ENCODE peak calls at places on chromosome 17, in six cellular contexts. M is neural crest cell, C is AG04449, J is progenitor cell of endocrine pancreas, Z is PC-9, L is glutamatergic neuron. P is an unnamed sample.

GRCh38 chr17:9959377-9959981 is 54.4 kb upstream of the RCVRN start:
- DNase-seq in M (peak), C (no peak), J (peak), Z (peak), L (peak), P (peak)

GRCh38 chr17:71970312-71970711 is 150.5 kb upstream of the SOX9 start:
- DNase-seq in M (no peak), C (no peak), J (no peak), Z (peak), L (no peak), P (no peak)

GRCh38 chr17:1398900-1399299 is 1.1 kb downstream of the YWHAE start:
- DNase-seq in M (peak), C (no peak), J (no peak), Z (no peak), L (no peak), P (peak)

GRCh38 chr17:82952019-82952418 is 112.2 kb upstream of the ZNF750 start:
- DNase-seq in M (no peak), C (no peak), J (no peak), Z (no peak), L (no peak), P (no peak)

GRCh38 chr17:3531266-3532101 is 26.1 kb downstream of the TRPV3 start:
- DNase-seq in M (peak), C (no peak), J (no peak), Z (no peak), L (no peak), P (no peak)

GRCh38 chr17:81868674-81869220 is 2.4 kb downstream of the ARHGDIA start:
- DNase-seq in M (no peak), C (peak), J (no peak), Z (peak), L (no peak), P (no peak)

GRCh38 chr17:67785526-67785925 is 39.8 kb upstream of the BPTF start:
- DNase-seq in M (no peak), C (no peak), J (no peak), Z (no peak), L (no peak), P (no peak)

GRCh38 chr17:80968602-80969029 is 23.0 kb upstream of the CHMP6 start:
- DNase-seq in M (no peak), C (no peak), J (no peak), Z (no peak), L (peak), P (no peak)

GRCh38 chr17:76125391-76125675 is 15.7 kb downstream of the FOXJ1 start:
- DNase-seq in M (no peak), C (no peak), J (no peak), Z (no peak), L (no peak), P (no peak)

GRCh38 chr17:74233937-74234336 is 20.6 kb downstream of the TTYH2 start:
- DNase-seq in M (no peak), C (no peak), J (no peak), Z (no peak), L (no peak), P (no peak)

GRCh38 chr17:63998050-63998720 is at the start of gene PRR29:
- DNase-seq in M (peak), C (no peak), J (peak), Z (peak), L (peak), P (peak)

GRCh38 chr17:7042507-7043194 is 1.2 kb downstream of the SLC16A11 start:
- DNase-seq in M (no peak), C (no peak), J (no peak), Z (no peak), L (no peak), P (no peak)

GRCh38 chr17:31415004-31415454 is 23.6 kb downstream of the RAB11FIP4 start:
- DNase-seq in M (no peak), C (no peak), J (no peak), Z (no peak), L (no peak), P (no peak)
- TF ChIP-seq CTCF in M (no peak), C (no peak), J (no peak), Z (no peak), L (no peak), P (no peak)

GRCh38 chr17:45648642-45649041 is 135.5 kb upstream of the CRHR1 start:
- DNase-seq in M (no peak), C (no peak), J (no peak), Z (no peak), L (no peak), P (peak)
- TF ChIP-seq CTCF in M (peak), C (no peak), J (no peak), Z (no peak), L (no peak), P (peak)

GRCh38 chr17:18163528-18163927 is 20.1 kb upstream of the ALKBH5 start:
- DNase-seq in M (no peak), C (no peak), J (no peak), Z (no peak), L (no peak), P (no peak)

GRCh38 chr17:18161226-18162094 is 22.2 kb upstream of the ALKBH5 start:
- DNase-seq in M (no peak), C (no peak), J (no peak), Z (no peak), L (no peak), P (no peak)

GRCh38 chr17:18172528-18173278 is 10.9 kb upstream of the ALKBH5 start:
- DNase-seq in M (no peak), C (no peak), J (no peak), Z (no peak), L (no peak), P (no peak)

GRCh38 chr17:18167421-18167820 is 16.2 kb upstream of the ALKBH5 start:
- DNase-seq in M (no peak), C (no peak), J (no peak), Z (no peak), L (no peak), P (no peak)

GRCh38 chr17:18166894-18167293 is 16.7 kb upstream of the ALKBH5 start:
- DNase-seq in M (no peak), C (no peak), J (no peak), Z (no peak), L (no peak), P (no peak)
- TF ChIP-seq CTCF in M (peak), C (no peak), J (no peak), Z (peak), L (no peak), P (no peak)

DNA sequence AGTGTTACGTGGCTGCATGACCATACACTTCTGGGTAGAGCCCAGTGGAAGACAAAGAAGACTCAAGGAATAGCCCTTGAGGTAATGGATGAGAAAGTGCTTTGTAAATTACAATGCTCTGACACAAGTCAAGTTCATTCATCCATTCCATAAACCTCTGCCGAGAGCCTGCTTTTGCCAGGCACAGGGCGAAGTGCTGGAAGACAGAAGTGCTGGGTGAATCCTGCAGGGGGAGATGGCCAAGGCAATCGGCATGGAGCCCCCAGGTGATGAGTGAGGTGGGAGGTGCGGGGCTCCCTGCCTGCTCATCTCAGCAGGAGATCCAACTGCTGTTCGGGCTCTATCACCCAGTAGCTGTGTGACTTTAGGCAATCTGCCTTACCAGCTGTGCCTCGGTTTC is 2.8 kb upstream of the SOCS3 start:
- DNase-seq in M (no peak), C (no peak), J (no peak), Z (no peak), L (no peak), P (no peak)
- TF ChIP-seq CTCF in M (peak), C (no peak), J (no peak), Z (no peak), L (no peak), P (no peak)

GRCh38 chr17:59345476-59345875 is 14.0 kb downstream of the YPEL2 start:
- DNase-seq in M (no peak), C (no peak), J (no peak), Z (no peak), L (no peak), P (no peak)

GRCh38 chr17:59346341-59346740 is 14.9 kb downstream of the YPEL2 start:
- DNase-seq in M (no peak), C (no peak), J (no peak), Z (no peak), L (no peak), P (no peak)

GRCh38 chr17:59346876-59347407 is 15.5 kb downstream of the YPEL2 start:
- DNase-seq in M (no peak), C (no peak), J (no peak), Z (no peak), L (no peak), P (no peak)

GRCh38 chr17:59347975-59348391 is 16.5 kb downstream of the YPEL2 start:
- DNase-seq in M (no peak), C (no peak), J (no peak), Z (no peak), L (no peak), P (no peak)

GRCh38 chr17:59349178-59349577 is 17.7 kb downstream of the YPEL2 start:
- DNase-seq in M (no peak), C (no peak), J (no peak), Z (no peak), L (no peak), P (no peak)
- TF ChIP-seq CTCF in M (no peak), C (no peak), J (no peak), Z (no peak), L (no peak), P (no peak)

DNA sequence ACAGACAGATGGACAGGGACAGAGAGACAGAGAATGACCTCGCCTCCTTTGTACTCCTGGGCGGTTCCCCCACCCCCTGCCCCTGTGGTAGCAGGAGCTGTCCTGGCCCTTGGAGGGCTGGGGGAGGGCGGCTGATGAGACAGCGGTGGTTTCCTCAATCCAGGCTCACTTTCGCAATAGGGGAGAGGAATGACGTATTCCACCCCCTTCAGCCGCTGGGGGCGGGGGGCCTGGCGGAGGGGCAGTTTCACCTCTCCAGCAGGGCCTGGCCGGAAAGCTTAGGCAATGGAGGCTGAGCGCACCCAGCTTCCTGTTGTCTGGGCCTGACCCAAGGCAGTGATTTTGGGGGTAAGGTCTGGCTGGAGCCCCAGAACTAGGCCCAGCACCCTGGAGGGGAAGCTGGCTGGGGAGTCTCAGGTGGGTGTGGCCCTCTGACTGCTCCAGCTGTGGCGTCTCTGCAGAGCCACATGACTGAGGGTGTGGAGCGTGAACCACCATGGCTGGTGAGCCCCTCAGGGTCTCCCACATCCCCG is 7.4 kb downstream of the FMNL1 start:
- DNase-seq in M (no peak), C (peak), J (no peak), Z (peak), L (peak), P (no peak)
- TF ChIP-seq CTCF in M (no peak), C (no peak), J (no peak), Z (no peak), L (no peak), P (no peak)

GRCh38 chr17:11932337-11932898 is 64.9 kb downstream of the ZNF18 start:
- DNase-seq in M (no peak), C (no peak), J (no peak), Z (no peak), L (no peak), P (no peak)

GRCh38 chr17:11940904-11941303 is 56.4 kb downstream of the ZNF18 start:
- DNase-seq in M (no peak), C (no peak), J (no peak), Z (no peak), L (no peak), P (no peak)

DNA sequence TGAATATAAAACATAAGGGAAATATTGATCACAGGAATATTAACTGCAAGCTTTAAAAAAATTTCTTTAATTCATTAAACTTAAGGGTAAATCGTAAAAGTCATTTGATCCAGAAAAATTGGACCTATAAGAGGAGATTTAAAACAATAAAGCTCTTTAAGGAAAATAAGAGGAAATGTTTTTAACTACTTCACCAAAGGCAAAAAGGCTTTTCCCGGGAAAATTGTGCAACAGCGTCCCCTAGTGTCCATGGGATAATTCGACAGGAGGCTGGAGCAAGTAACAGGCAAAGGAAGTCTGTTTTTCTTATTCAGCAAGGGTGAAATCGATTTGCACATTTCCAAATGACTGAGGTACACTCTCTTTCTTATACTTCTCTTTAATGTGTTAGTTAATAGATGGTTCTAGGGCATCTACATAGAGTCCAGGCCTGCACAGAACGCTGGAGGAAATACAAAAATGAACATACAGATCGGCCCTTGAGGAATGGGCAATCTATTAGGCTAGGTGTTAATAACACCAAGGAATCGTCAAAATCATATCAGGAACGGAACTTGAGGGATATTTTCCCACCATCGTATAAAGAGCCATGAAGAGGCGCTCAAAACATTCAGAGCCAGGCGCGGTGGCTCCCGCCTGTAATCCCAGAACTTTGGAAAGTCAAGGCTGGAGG is 61.4 kb downstream of the ZNF18 start:
- DNase-seq in M (peak), C (no peak), J (peak), Z (peak), L (peak), P (peak)
- TF ChIP-seq CTCF in M (peak), C (peak), J (peak), Z (peak), L (peak), P (peak)

DNA sequence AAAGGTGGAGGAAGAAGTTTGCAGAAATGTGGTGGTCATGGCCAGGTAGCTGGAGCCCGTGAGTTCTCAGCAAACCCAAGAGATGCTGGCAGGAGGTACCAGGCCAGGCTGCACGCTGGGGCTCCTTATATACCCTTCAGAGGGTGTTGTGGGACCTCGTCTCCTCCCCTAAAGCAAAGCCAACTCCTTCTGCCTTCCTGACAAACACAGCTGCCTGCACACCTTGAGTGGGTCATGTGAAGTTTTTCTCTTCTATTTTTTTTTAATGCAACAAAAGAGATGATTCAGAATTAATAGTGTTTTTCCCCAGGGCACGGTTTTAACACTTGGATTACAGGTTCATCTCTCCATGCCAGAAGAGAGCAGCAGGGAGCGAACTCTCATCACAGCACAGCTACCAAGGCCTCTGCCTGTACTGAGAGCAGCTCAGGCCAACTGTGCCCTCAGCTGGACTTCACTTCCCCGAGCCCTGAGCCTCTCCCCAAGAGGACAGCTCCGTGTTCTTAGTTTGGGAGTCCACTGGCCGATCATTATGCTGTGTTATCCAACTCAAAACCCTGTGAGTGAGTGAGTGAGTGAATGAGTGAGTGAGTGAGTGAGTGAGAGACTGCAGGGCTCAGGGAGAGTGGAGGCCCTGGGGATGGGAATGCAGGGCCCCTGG is at the start of gene KRT15:
- DNase-seq in M (no peak), C (no peak), J (no peak), Z (no peak), L (no peak), P (no peak)
- TF ChIP-seq CTCF in M (no peak), C (no peak), J (no peak), Z (no peak), L (no peak), P (no peak)

DNA sequence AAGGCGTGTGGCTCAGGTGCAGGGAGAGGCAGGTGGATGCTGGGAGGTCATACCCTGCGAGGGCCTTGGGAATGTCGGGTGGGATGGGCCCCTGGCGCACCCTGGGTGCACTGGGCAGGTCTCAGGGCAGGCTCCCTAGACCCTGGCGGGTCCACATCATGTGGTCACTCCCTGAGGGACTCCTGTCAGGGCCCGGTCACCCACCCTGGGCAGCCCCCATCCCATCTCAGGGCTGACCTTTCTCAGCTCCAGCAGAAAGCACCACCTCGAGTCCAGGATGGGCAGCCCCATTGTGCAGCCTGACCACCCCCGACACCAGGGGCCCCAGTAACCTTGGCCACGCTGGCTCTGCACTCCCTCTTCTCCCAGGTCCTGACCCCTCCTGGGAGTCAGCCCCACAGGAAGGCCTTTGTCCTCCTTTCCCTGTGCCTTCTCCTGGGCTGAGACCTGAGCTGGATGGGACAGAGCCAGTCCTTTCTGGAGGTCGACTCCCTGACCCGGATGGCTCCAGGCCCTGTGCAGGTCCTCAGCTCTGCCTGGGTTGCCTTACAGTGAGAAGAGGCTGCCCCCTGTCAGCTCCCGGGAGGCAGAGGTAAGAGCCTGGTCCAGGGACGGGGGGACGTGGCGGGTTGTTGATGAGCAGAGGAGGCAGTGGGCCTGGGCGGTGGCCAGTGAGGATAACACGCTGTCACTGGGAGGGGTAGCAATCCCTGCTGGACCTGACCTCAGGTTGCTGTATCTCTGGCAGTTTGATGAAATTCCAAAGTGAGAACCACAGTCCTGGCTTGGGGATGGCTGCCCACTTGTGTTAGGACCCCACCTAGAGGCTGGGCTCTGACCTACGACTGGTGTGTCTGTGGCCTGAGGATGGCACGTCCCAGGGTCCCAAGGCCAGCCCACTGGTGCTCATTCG is 77.9 kb downstream of the GOSR1 start:
- DNase-seq in M (no peak), C (no peak), J (no peak), Z (peak), L (no peak), P (peak)
- TF ChIP-seq CTCF in M (no peak), C (peak), J (no peak), Z (peak), L (no peak), P (no peak)

P was measured in endothelial cell.